ENCODE peak calls at places on chromosomes 5 and 9, in seven cellular contexts. D, S, Y, J, X, Z and H are unnamed samples.

GRCh38 chr5:2897276-2897990 is 146.0 kb upstream of the IRX2 start:
- DNase-seq in D (no peak), S (no peak), Y (no peak), J (no peak), X (no peak), Z (no peak), H (peak)

GRCh38 chr5:135426102-135427082 is 20.8 kb downstream of the DCANP1 start:
- DNase-seq in D (peak), S (no peak), Y (no peak), J (peak), X (no peak), Z (no peak), H (no peak)

GRCh38 chr5:157253547-157253946 is 12.4 kb upstream of the CYFIP2 start:
- DNase-seq in D (peak), S (peak), Y (no peak), J (peak), X (no peak), Z (peak), H (no peak)

GRCh38 chr9:137139468-137140150 is 655 bp downstream of the GRIN1 start:
- DNase-seq in D (no peak), S (no peak), Y (no peak), J (no peak), X (no peak), Z (no peak), H (peak)

GRCh38 chr5:56827923-56828322 is 12.6 kb downstream of the MAP3K1 start:
- DNase-seq in D (no peak), S (no peak), Y (no peak), J (no peak), X (no peak), Z (no peak), H (no peak)

GRCh38 chr5:178651046-178651810 is 24.4 kb upstream of the CLK4 start:
- DNase-seq in D (no peak), S (no peak), Y (no peak), J (peak), X (no peak), Z (no peak), H (no peak)

GRCh38 chr9:5626727-5627634 is 1.9 kb upstream of the RIC1 start:
- DNase-seq in D (peak), S (no peak), Y (no peak), J (peak), X (no peak), Z (no peak), H (no peak)

GRCh38 chr9:37818849-37819248 is 18.3 kb downstream of the DCAF10 start:
- DNase-seq in D (no peak), S (no peak), Y (no peak), J (no peak), X (no peak), Z (no peak), H (no peak)

GRCh38 chr5:71932649-71933338 is 174.5 kb upstream of the MAP1B start:
- DNase-seq in D (no peak), S (peak), Y (peak), J (peak), X (peak), Z (no peak), H (no peak)

GRCh38 chr5:174045470-174046025 is at the start of gene NSG2:
- DNase-seq in D (peak), S (peak), Y (peak), J (peak), X (peak), Z (peak), H (peak)

GRCh38 chr5:60842859-60843692 is 993 bp downstream of the ELOVL7 start:
- DNase-seq in D (no peak), S (peak), Y (no peak), J (peak), X (no peak), Z (no peak), H (no peak)

GRCh38 chr5:174571662-174572397 is 152.6 kb upstream of the MSX2 start:
- DNase-seq in D (no peak), S (no peak), Y (no peak), J (peak), X (no peak), Z (peak), H (peak)

DNA sequence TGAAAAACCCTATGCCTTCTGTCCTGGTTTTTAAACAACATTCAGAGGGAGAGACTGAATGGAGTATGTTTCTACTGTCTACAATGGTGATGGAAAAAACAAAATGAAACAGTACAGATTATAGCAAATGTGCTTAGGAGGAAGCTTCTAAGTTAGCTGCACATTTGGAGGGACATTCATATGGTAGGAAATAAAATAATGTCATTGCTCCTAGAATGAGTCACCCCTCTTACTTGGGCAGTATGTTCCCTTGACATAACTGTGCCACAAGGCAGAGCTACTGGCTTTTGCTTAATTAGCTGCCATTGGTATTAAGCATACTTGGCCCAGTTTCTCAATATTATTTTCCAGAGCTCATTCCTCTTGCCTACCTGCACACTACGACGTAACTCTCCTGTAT is 128.9 kb downstream of the GDNF start:
- DNase-seq in D (no peak), S (no peak), Y (no peak), J (peak), X (no peak), Z (no peak), H (no peak)
- TF ChIP-seq CTCF in D (no peak), S (no peak), Y (no peak), J (no peak), X (no peak), Z (no peak), H (no peak)

GRCh38 chr9:99826579-99826978 is 4.9 kb downstream of the NR4A3 start:
- DNase-seq in D (no peak), S (no peak), Y (no peak), J (no peak), X (no peak), Z (no peak), H (no peak)
- TF ChIP-seq CTCF in D (no peak), S (no peak), Y (no peak), J (no peak), X (no peak), Z (no peak), H (no peak)

GRCh38 chr9:126973651-126974529 is 59.3 kb downstream of the RALGPS1 start:
- DNase-seq in D (peak), S (no peak), Y (no peak), J (no peak), X (no peak), Z (no peak), H (no peak)
- TF ChIP-seq CTCF in D (no peak), S (no peak), Y (no peak), J (no peak), X (no peak), Z (no peak), H (no peak)

DNA sequence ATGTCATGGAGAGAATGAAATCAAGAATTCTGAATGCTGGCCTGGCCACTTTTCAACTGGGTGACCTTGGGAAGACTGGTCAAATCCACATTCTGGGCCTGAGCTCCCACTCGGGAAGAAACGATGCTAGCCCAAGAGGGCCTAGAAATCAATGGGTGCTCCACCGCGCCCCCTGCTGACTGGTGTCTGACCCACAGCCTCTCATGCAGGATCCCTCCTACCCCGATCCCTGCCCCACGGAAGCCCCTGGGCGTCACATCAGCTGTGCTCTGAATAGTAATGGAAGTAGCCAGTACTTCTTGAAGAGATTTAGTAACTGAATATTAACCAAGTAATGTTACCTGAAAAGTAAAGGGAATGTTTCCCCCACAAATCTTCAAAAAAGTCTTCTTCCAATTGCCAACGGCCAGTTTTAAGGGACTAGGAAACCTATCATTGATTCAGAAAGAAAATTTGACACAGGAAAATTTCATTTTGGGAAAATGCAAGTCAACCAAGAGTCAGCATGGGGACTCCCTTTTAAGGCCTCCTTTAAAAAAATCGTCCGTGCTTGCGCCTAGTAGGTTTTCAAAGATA is 43.9 kb downstream of the CRB2 start:
- DNase-seq in D (peak), S (peak), Y (no peak), J (no peak), X (no peak), Z (no peak), H (no peak)
- TF ChIP-seq CTCF in D (peak), S (peak), Y (no peak), J (peak), X (no peak), Z (peak), H (peak)

DNA sequence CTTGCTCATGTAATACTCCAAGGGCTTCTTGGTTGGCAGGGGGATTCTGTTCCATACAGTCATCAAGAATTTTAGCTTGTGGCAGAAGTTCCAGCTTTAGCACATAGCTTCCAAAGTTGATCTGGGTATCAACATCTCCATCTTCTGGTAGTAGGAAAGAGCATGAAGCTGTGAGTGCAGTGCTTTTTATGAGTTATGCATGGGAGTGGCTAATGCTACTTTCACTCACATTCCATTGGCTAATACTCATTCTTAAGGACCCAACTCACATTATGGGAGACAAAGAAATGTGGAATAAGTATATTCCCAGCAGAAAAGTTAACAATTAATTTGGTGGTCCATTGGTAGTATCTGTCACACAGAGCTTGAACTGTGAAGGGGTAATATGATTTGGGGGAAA is 194.2 kb upstream of the CHD1 start:
- DNase-seq in D (no peak), S (no peak), Y (no peak), J (no peak), X (no peak), Z (no peak), H (no peak)
- TF ChIP-seq CTCF in D (no peak), S (no peak), Y (no peak), J (no peak), X (no peak), Z (no peak), H (no peak)

DNA sequence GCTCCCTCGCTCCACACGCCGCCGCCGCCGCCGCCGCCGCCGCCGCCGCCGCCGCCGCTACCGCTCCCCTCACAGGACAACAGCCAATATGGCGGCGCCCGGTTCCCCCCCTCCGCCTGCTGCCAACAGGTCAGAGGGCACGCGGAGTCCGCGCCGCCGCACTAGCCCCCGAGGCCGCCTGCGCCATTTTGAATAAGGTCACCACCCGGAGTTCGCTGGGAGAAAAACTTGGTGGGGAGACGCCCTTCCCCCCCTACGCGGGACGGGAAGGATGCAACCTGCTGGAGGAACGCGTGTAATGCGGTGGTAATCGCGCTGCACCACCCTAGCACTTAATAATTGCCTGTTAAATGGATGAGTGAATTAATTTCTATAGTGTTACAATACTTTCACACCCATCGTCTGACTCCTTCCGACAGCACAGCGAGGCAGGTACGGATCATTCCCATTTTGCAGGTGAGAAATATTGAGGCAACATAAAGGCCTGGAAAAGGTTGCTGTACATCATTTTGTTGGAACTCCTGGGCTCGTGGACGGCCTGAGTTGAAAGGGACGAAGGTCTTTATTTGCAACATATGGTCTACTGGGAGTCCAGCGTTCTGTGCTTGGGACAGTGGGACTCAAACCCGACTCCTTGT is at the start of gene FAM193B:
- DNase-seq in D (peak), S (peak), Y (peak), J (peak), X (peak), Z (peak), H (peak)
- TF ChIP-seq CTCF in D (no peak), S (peak), Y (no peak), J (peak), X (no peak), Z (peak), H (peak)

GRCh38 chr5:181188700-181189362 is 16.2 kb downstream of the TRIM7 start:
- DNase-seq in D (no peak), S (peak), Y (peak), J (peak), X (peak), Z (no peak), H (peak)
- TF ChIP-seq CTCF in D (no peak), S (no peak), Y (no peak), J (peak), X (no peak), Z (no peak), H (no peak)